ENCODE peak calls at places on chromosome 11, in five cellular contexts. O is nephron progenitor cell, A is progenitor cell of endocrine pancreas, U is bronchial epithelial cell, G is cardiac muscle cell. X is an unnamed sample.

GRCh38 chr11:126485021-126485781 is 129.7 kb downstream of the ST3GAL4 start:
- DNase-seq in G (no peak), A (no peak), O (no peak), U (peak; percentile 3), X (no peak)

GRCh38 chr11:69005631-69006368 is 7.2 kb downstream of the MRGPRF start:
- DNase-seq in G (no peak), O (no peak), U (no peak), A (no peak), X (no peak)

GRCh38 chr11:12074529-12075195 is 35.7 kb upstream of the MICAL2 start:
- DNase-seq in U (no peak), O (no peak), G (no peak), A (no peak), X (no peak)

GRCh38 chr11:18540207-18541009 is 13.7 kb upstream of the TSG101 start:
- DNase-seq in A (no peak), U (peak; percentile 46), G (peak; percentile 27), O (no peak), X (peak; percentile 35)

GRCh38 chr11:77201991-77202841 is 74.2 kb downstream of the MYO7A start:
- DNase-seq in O (no peak), A (no peak), U (no peak), G (no peak), X (no peak)

GRCh38 chr11:130089669-130090063 is 20.0 kb downstream of the APLP2 start:
- DNase-seq in U (no peak), A (no peak), G (no peak), O (no peak), X (no peak)

GRCh38 chr11:62295504-62295903 is 3.4 kb downstream of the SCGB1D4 start:
- DNase-seq in O (peak; percentile 67), U (peak; percentile 22), G (peak; percentile 76), A (peak; percentile 40), X (peak; percentile 31)

GRCh38 chr11:17978553-17979287 is 34.1 kb downstream of the SERGEF start:
- DNase-seq in O (peak; percentile 68), U (peak; percentile 48), G (peak; percentile 68), A (peak; percentile 49), X (peak; percentile 57)

GRCh38 chr11:83410605-83411565 is 124.7 kb upstream of the CCDC90B start:
- DNase-seq in G (no peak), A (no peak), O (no peak), U (no peak), X (no peak)

GRCh38 chr11:37560346-37560745 is 962.3 kb upstream of the RAG2 start:
- DNase-seq in O (no peak), U (peak; percentile 13), G (no peak), A (no peak), X (peak; percentile 2)

GRCh38 chr11:18588297-18589252 is at the start of gene UEVLD:
- DNase-seq in G (peak; percentile 93), U (peak; percentile 75), O (peak; percentile 90), A (peak; percentile 81), X (peak; percentile 87)

GRCh38 chr11:113001709-113002108 is 40.5 kb downstream of the NCAM1 start:
- DNase-seq in G (no peak), A (no peak), U (no peak), O (no peak), X (no peak)

GRCh38 chr11:60164550-60165075 is 18.3 kb downstream of the MS4A6A start:
- DNase-seq in U (peak; percentile 66), G (no peak), O (no peak), A (no peak), X (no peak)

GRCh38 chr11:1917523-1918435 is 1.7 kb upstream of the TNNT3 start:
- DNase-seq in A (no peak), G (no peak), U (no peak), O (no peak), X (no peak)

GRCh38 chr11:95341246-95341645 is 110.2 kb upstream of the SESN3 start:
- DNase-seq in U (no peak), O (peak; percentile 23), G (no peak), A (no peak), X (no peak)

GRCh38 chr11:13238879-13239514 is 38.6 kb upstream of the BMAL1 start:
- DNase-seq in G (peak; percentile 78), U (peak; percentile 35), A (peak; percentile 20), O (peak; percentile 55), X (peak; percentile 72)

GRCh38 chr11:81005595-81005994 is 1564.8 kb upstream of the TENM4 start:
- DNase-seq in O (no peak), A (no peak), G (no peak), U (peak; percentile 99), X (peak; percentile 88)

GRCh38 chr11:121699801-121700200 is 247.0 kb upstream of the SORL1-AS1 start:
- DNase-seq in U (no peak), G (no peak), A (no peak), O (no peak), X (no peak)

GRCh38 chr11:48341466-48341865 is 16.7 kb downstream of the OR4C3 start:
- DNase-seq in G (no peak), O (no peak), A (no peak), U (no peak), X (peak; percentile 0)

GRCh38 chr11:61195016-61195695 is 8.2 kb upstream of the PGA3 start:
- DNase-seq in G (no peak), A (no peak), O (no peak), U (no peak), X (no peak)

GRCh38 chr11:33930317-33931021 is 38.6 kb upstream of the LMO2 start:
- DNase-seq in U (peak; percentile 54), A (no peak), O (no peak), G (peak; percentile 50), X (peak; percentile 77)

GRCh38 chr11:40130427-40130826 is 1329.0 kb downstream of the LRRC4C start:
- DNase-seq in U (no peak), A (no peak), G (peak; percentile 11), O (peak; percentile 3), X (peak; percentile 12)
- TF ChIP-seq CTCF in U (no peak), A (peak; percentile 25), G (no peak), O (peak; percentile 30), X (peak; percentile 33)

GRCh38 chr11:87097582-87097981 is 59.8 kb downstream of the TMEM135 start:
- DNase-seq in O (peak; percentile 30), G (peak; percentile 85), A (no peak), U (peak; percentile 46), X (peak; percentile 51)
- TF ChIP-seq CTCF in O (peak; percentile 52), G (peak; percentile 79), A (peak; percentile 66), U (peak; percentile 79), X (peak; percentile 47)

GRCh38 chr11:40293655-40294342 is 1165.7 kb downstream of the LRRC4C start:
- DNase-seq in U (peak; percentile 83), A (peak; percentile 58), G (peak; percentile 86), O (peak; percentile 75), X (peak; percentile 80)
- TF ChIP-seq CTCF in U (peak; percentile 86), A (peak; percentile 95), G (peak; percentile 96), O (peak; percentile 88), X (peak; percentile 83)

GRCh38 chr11:79439430-79439892 is 1.4 kb downstream of the TENM4 start:
- DNase-seq in O (peak; percentile 22), A (no peak), U (no peak), G (no peak), X (peak; percentile 31)

GRCh38 chr11:79439893-79440450 is 858 bp downstream of the TENM4 start:
- DNase-seq in G (peak; percentile 58), U (no peak), O (peak; percentile 72), A (peak; percentile 45), X (no peak)

GRCh38 chr11:79438631-79439429 is 2.0 kb downstream of the TENM4 start:
- DNase-seq in G (peak; percentile 34), O (peak; percentile 22), U (no peak), A (no peak), X (peak; percentile 49)

GRCh38 chr11:79441159-79441875 is 487 bp upstream of the TENM4 start:
- DNase-seq in G (no peak), A (no peak), O (peak; percentile 35), U (no peak), X (no peak)

DNA sequence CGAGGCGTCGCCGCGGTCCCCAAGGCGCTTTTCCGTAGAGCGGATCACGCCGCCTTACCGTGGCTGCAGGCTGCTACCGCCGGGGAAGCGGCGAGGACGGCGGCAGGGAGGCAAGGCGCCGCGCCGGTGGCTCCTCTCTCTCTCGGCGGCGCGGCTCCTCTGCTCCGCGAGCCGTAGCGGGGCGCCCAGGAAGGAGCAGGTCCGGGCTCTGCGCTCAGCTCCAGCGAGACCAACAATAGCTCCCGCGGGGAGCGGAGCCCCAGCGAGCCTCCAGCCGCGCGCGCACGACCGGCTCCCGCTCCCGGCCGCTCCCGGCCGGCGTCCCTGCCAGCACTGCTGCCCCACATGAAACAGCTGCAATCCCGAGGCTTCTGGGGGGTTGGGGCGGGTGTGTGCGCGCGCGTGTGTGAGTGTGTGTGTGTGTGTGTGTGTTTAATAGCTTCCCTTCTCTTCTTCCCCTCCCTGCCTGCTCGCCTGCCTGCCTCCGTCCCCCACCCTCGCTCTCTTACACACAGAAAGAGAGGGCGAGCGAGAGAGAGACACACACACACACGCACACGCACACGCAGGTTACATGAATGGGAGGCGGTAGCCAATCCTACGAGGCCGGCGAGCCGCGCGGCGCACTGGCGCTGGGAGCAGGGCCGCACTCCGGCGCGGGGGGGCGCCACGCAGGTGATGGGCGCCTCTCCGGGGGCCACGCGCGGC is at the start of gene TENM4:
- DNase-seq in G (peak; percentile 82), O (peak; percentile 78), A (peak; percentile 67), U (peak; percentile 44), X (peak; percentile 61)
- TF ChIP-seq CTCF in G (no peak), O (peak; percentile 38), A (peak; percentile 65), U (peak; percentile 48), X (peak; percentile 37)

DNA sequence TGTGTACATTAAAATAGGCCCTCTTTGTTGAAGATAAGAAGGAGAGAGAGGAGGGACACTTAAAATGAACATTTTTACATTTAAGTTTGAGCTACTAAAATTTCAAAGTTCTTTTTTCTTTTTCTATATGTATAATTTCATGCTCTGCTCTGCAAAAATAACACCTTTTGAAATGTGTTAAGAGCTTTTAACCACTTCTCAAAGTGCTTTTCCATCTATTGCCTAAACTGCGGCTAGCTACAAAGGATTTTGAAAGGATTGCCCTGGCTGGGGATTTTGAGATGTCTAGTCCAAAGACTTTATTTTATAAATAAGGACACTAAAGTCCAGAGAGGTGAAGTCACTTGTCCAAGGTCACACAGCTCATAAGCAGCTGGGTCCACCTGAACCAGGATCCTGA is 138.5 kb downstream of the CCDC81 start:
- DNase-seq in A (no peak), O (no peak), G (no peak), U (no peak), X (no peak)
- TF ChIP-seq CTCF in A (no peak), O (no peak), G (no peak), U (no peak), X (no peak)

GRCh38 chr11:92804388-92804787 is 165.1 kb upstream of the MTNR1B start:
- DNase-seq in U (no peak), A (no peak), G (no peak), O (no peak), X (no peak)

GRCh38 chr11:92812841-92813240 is 156.6 kb upstream of the MTNR1B start:
- DNase-seq in U (no peak), A (no peak), G (no peak), O (no peak), X (no peak)

GRCh38 chr11:92810423-92810822 is 159.0 kb upstream of the MTNR1B start:
- DNase-seq in U (no peak), O (no peak), G (no peak), A (no peak), X (no peak)

GRCh38 chr11:92811341-92811740 is 158.1 kb upstream of the MTNR1B start:
- DNase-seq in U (peak; percentile 64), O (no peak), G (no peak), A (no peak), X (peak; percentile 25)

GRCh38 chr11:92808009-92808408 is 161.4 kb upstream of the MTNR1B start:
- DNase-seq in U (no peak), A (no peak), O (no peak), G (no peak), X (no peak)
- TF ChIP-seq CTCF in U (no peak), A (no peak), O (no peak), G (no peak), X (no peak)

GRCh38 chr11:64099436-64099835 is 63.7 kb downstream of the FLRT1 start:
- DNase-seq in U (no peak), G (no peak), A (no peak), O (no peak), X (no peak)
- TF ChIP-seq CTCF in U (no peak), G (no peak), A (no peak), O (no peak), X (no peak)